ENCODE peak calls at places on chromosomes 16 and 17, in four cellular contexts. S is HCT116, B is HepG2, U is SK-N-SH. H is an unnamed sample.

GRCh38 chr17:39579318-39580081 is 28.2 kb downstream of the NEUROD2 start:
- DNase-seq in B (no peak), S (no peak), U (no peak), H (no peak)

GRCh38 chr16:84115919-84116719 is 623 bp downstream of the MBTPS1 start:
- DNase-seq in S (no peak), U (no peak), B (peak; percentile 54), H (no peak)

GRCh38 chr17:35540589-35541404 is 3.3 kb upstream of the SLFN12L start:
- DNase-seq in B (no peak), S (no peak), U (no peak), H (no peak)

GRCh38 chr16:55815320-55815719 is 17.6 kb downstream of the CES1 start:
- DNase-seq in U (no peak), B (no peak), S (no peak), H (no peak)

GRCh38 chr17:41474863-41475262 is 6.1 kb downstream of the KRT35 start:
- DNase-seq in S (no peak), B (no peak), U (no peak), H (no peak)

GRCh38 chr17:3788200-3788599 is 12.8 kb downstream of the ITGAE start:
- DNase-seq in U (no peak), S (no peak), B (no peak), H (no peak)

GRCh38 chr16:49495596-49496355 is 122.2 kb downstream of the C16orf78 start:
- DNase-seq in S (no peak), B (no peak), U (no peak), H (no peak)

GRCh38 chr16:23085949-23086348 is 63.3 kb downstream of the USP31 start:
- DNase-seq in B (no peak), S (no peak), U (no peak), H (no peak)

GRCh38 chr17:50047083-50047482 is 8.8 kb upstream of the ITGA3 start:
- DNase-seq in U (no peak), B (no peak), S (no peak), H (no peak)

GRCh38 chr17:74959826-74960738 is 12.5 kb downstream of the HID1 start:
- DNase-seq in S (no peak), B (no peak), U (no peak), H (no peak)

GRCh38 chr17:28216528-28216927 is 102.5 kb upstream of the TMEM97 start:
- DNase-seq in U (no peak), S (no peak), B (no peak), H (no peak)

GRCh38 chr16:86291491-86291890 is 218.8 kb upstream of the FOXF1 start:
- DNase-seq in U (no peak), B (no peak), S (no peak), H (no peak)

GRCh38 chr17:32659419-32659842 is 172.6 kb downstream of the CDK5R1 start:
- DNase-seq in B (peak; percentile 48), U (peak; percentile 70), S (peak; percentile 35), H (peak; percentile 45)

DNA sequence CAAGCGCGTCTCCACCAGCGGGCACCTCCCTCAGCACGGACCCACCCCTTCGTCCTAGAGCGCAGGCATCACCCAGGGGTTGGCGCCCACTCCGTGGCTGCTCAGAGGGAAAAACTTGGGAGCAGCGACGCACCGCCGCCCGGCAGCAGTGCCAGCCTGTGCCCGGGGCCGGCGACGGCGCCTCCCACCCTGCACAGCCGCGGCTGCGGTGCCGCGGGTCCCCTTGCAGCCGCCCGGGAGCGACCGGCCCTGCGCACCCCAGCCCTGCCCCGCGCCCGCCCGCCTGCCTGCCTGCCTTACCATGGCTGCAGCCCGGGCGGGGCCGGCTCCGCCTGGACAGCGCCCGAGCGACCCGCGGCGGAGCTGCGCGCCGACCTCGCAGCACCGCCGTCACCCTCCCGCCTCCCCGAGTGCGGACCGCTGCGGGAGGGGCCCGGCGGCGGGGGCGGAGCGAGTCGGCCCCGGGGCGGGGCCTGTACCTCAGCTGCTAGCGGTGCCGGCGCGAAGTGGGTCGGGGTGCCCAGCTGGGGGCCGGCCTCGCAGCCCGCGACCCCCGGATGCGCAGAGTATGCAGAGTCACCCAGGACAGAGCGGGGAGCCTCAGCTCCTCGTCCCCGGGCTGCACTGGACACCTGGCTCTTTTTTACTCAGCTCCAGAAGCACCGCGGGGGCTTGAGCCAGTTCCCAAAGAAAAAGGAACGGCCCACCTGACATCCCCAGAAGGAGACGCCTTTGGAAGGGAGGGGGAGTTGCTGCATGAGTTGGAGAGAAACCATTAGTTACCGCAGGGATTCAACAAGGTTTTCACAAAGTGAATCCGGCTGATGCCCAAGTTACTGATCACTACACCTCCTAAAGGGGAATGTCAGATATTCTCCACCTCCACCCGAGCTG is 17.5 kb upstream of the MTMR4 start:
- DNase-seq in U (peak; percentile 95), S (no peak), B (no peak), H (no peak)
- H3K9ac ChIP-seq in U (no peak overlapping the region), S (peak overlapping the region; percentile 33), B (no peak overlapping the region), H (no peak overlapping the region)

GRCh38 chr16:69412287-69412686 is 12.1 kb upstream of the CYB5B start:
- DNase-seq in S (no peak), U (no peak), B (no peak), H (no peak)

GRCh38 chr16:69407702-69408323 is 16.6 kb upstream of the CYB5B start:
- DNase-seq in U (no peak), S (no peak), B (no peak), H (no peak)

GRCh38 chr16:69408451-69408850 is 16.0 kb upstream of the CYB5B start:
- DNase-seq in U (no peak), B (no peak), S (peak; percentile 93), H (no peak)

GRCh38 chr16:69411064-69411985 is 13.1 kb upstream of the CYB5B start:
- DNase-seq in B (no peak), S (no peak), U (no peak), H (no peak)

DNA sequence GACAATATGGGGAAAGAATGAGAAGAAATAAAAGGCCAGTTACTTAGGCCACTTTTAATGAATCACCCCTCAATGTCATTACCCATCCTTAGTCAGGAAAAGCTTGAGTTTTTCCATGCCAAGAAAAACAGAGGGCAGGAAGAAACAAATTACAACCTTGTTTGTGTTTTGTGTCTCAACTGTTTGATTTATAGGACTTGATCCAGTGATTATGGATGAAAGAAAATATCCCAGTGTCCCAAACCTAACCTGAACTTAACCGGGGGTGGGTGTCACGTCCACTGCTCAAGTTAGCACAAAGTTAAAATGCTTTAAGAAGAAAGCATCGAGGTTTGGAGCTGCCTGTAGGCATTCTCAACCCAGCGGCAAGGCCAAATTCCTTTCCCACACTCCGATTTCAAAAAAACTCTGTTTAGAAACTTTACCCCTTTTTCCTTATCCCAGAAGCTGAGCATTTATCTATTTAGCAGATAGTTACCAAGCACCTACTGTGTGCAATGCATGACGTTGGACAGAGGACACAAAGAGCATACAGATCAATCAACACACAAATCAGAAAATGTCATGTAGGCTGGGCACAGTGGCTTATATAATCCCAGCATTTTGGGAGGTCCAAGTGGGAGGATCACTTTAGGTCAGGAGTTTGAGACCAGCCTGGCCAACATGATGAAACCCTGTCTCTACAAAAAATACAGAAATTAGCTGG is 14.0 kb upstream of the CYB5B start:
- DNase-seq in U (no peak), S (peak; percentile 83), B (no peak), H (no peak)
- TF ChIP-seq POLR2AphosphoS5 in U (peak; percentile 79), S (peak; percentile 60), B (no peak), H (no peak)

GRCh38 chr17:78366109-78366848 is 6.4 kb upstream of the SOCS3 start:
- DNase-seq in U (no peak), S (no peak), B (no peak), H (no peak)

GRCh38 chr17:78369791-78370381 is 8.6 kb upstream of the PGS1 start:
- DNase-seq in B (no peak), U (peak; percentile 88), S (no peak), H (no peak)

GRCh38 chr17:78367193-78367592 is 7.3 kb upstream of the SOCS3 start:
- DNase-seq in S (no peak), U (no peak), B (no peak), H (no peak)

GRCh38 chr17:78368348-78368747 is 8.5 kb upstream of the SOCS3 start:
- DNase-seq in B (no peak), S (no peak), U (no peak), H (no peak)

DNA sequence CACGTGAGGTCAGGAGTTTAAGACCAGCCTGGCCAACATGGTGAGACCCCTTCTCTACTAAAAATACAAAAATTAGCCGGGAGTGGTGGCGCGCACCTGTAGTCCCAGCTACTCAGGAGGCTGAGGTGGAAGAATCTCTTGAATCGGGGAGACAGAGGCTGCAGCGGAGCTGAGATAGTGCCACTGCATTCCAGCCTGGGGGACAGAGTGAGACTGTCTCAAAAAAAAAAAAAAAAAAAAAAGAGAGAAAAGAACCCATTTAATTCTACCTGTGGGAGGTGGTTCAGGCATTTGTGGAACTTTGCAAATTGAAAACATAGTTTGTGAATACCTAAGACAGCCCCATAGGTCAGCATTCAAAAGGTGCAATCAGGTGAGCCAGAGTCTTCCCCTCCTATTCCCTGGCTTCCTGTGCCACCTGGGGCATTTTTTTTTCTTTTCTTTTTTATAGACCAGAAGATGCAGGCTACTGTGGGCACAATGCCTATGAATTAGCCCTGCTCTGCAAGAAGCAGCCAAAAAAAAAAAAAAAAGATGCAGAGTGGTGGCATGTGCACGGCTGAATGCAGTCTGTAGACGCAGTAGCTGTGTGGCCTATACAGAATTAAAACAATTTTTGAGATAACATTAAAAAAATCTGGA is 9.1 kb upstream of the SOCS3 start:
- DNase-seq in U (no peak), S (no peak), B (no peak), H (no peak)
- H3K9ac ChIP-seq in U (no peak overlapping the region), S (no peak overlapping the region), B (no peak overlapping the region), H (no peak overlapping the region)

GRCh38 chr16:4958510-4959111 is 481 bp downstream of the SEC14L5 start:
- DNase-seq in U (no peak), B (no peak), S (no peak), H (no peak)

GRCh38 chr16:4957420-4957719 is 760 bp upstream of the SEC14L5 start:
- DNase-seq in U (no peak), S (no peak), B (no peak), H (no peak)

GRCh38 chr16:4954714-4955113 is 3.4 kb upstream of the SEC14L5 start:
- DNase-seq in B (no peak), S (no peak), U (no peak), H (no peak)

GRCh38 chr16:4960579-4960978 is 2.4 kb downstream of the SEC14L5 start:
- DNase-seq in S (no peak), B (no peak), U (no peak), H (no peak)

DNA sequence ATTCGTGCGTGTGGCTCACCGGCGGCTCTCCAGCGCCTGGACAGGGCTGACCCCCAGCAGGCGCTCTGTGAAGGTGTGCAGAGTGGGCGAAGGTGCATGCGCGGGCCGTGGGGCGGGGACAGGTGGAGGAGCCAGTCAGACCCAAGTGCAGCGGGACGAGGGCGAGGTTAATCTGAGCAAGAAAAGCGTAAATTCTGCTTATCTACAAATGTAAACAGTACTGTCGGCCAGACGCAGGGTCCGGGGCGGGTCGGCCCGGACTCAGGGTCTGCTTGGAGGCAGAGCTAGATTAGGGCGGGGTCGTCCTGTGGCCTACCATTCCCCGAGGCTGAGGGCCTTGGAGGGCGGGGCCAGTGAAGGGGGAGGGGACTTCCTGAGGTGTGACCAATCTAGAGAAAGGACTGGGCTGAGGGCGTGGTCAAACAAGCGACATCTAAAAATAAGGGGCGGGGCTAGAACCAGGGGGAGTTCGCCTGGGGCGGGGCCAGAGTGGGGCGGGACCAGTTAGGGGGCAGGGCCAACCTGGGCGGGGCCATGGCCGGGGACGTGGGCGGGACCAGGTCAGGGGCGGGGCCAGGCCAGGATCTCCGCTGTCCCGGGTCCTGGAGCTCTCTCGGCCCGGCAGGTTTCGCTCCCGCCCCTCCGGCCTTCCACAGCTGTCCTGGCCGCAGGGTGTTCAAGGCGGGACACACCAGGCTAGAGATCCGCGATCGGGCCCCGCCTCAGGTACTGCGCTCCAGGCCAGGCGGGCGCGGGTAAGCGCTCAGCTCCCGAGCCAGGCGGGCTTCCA is at the start of gene SEC14L5:
- DNase-seq in S (peak; percentile 98), B (peak; percentile 100), U (peak; percentile 100), H (peak; percentile 91)
- TF ChIP-seq POLR2AphosphoS5 in S (peak; percentile 52), B (peak; percentile 86), U (no peak), H (no peak)